ENCODE peak calls at places on chromosomes 2 and 18, in ten cellular contexts. D, S, T, G, B, W, L, E, K and V are unnamed samples. For H3K36me3, the result is how much of the 10 kb centered on the place peaks cover.

GRCh38 chr18:72762505-72763122 is 105.2 kb downstream of the NETO1 start:
- DNase-seq in T (peak), D (no peak), K (no peak), L (no peak), E (no peak), W (no peak), G (peak), S (peak), B (peak), V (peak)

GRCh38 chr2:190600293-190601103 is 48.4 kb upstream of the NAB1 start:
- DNase-seq in G (no peak), K (peak), S (no peak), L (no peak), W (no peak), T (no peak), E (no peak), D (no peak), B (no peak), V (no peak)

GRCh38 chr2:21289994-21290393 is 166.2 kb downstream of the TDRD15 start:
- DNase-seq in T (no peak), G (no peak), W (no peak), B (peak), E (no peak), S (no peak), L (no peak), K (no peak), D (no peak), V (no peak)

GRCh38 chr2:39516347-39517101 is 79.4 kb upstream of the MAP4K3 start:
- DNase-seq in B (peak), W (no peak), G (no peak), S (no peak), L (peak), E (peak), K (no peak), D (no peak), T (peak), V (no peak)

GRCh38 chr2:159484537-159484936 is 131.8 kb downstream of the BAZ2B start:
- DNase-seq in T (no peak), L (no peak), K (no peak), E (no peak), B (no peak), G (no peak), D (no peak), W (no peak), S (no peak), V (no peak)

GRCh38 chr2:100178864-100179263 is 36.5 kb upstream of the AFF3 start:
- DNase-seq in W (no peak), S (no peak), E (no peak), D (no peak), L (no peak), B (no peak), G (peak), T (no peak), K (peak), V (no peak)

GRCh38 chr18:74381621-74382350 is 66.1 kb downstream of the C18orf63 start:
- DNase-seq in D (no peak), S (no peak), W (no peak), E (no peak), L (no peak), K (peak), T (no peak), B (no peak), G (no peak), V (no peak)

GRCh38 chr2:96157649-96158553 is 12.7 kb upstream of the DUSP2 start:
- DNase-seq in D (no peak), T (no peak), W (peak), S (no peak), E (peak), K (no peak), B (no peak), G (peak), L (no peak), V (no peak)

GRCh38 chr2:774436-774835 is 97.2 kb upstream of the TMEM18 start:
- DNase-seq in B (peak), S (no peak), G (no peak), K (peak), E (no peak), T (no peak), L (no peak), D (no peak), W (no peak), V (no peak)

GRCh38 chr2:131039908-131040660 is 53.2 kb downstream of the FAM168B start:
- DNase-seq in E (peak), T (no peak), B (no peak), L (no peak), G (no peak), S (no peak), K (no peak), W (peak), D (no peak), V (no peak)

GRCh38 chr18:10010611-10011015 is 96.8 kb downstream of the VAPA start:
- DNase-seq in S (no peak), K (no peak), D (no peak), E (peak), T (peak), W (no peak), L (peak), B (no peak), G (no peak), V (no peak)

GRCh38 chr2:120133572-120134244 is 89.5 kb downstream of the TMEM185B start:
- DNase-seq in B (no peak), W (no peak), E (no peak), L (no peak), S (no peak), D (no peak), K (no peak), G (no peak), T (peak), V (no peak)

GRCh38 chr2:38945372-38945771 is 55.7 kb downstream of the ARHGEF33 start:
- DNase-seq in T (no peak), K (no peak), B (no peak), G (no peak), E (no peak), L (no peak), S (no peak), W (no peak), D (no peak), V (no peak)

GRCh38 chr18:25057491-25058050 is 294.4 kb downstream of the ZNF521 start:
- DNase-seq in G (no peak), L (no peak), K (no peak), W (no peak), E (no peak), B (no peak), T (no peak), S (no peak), D (no peak), V (no peak)

GRCh38 chr2:241728627-241729026 is 5.8 kb upstream of the D2HGDH start:
- DNase-seq in S (no peak), E (no peak), D (no peak), B (no peak), T (peak), G (peak), K (no peak), W (peak), L (no peak), V (no peak)

GRCh38 chr2:130756041-130756720 is 841 bp downstream of the AMER3 start:
- DNase-seq in K (peak), W (peak), D (no peak), T (no peak), B (peak), S (no peak), L (no peak), G (peak), E (no peak), V (no peak)

GRCh38 chr2:174771631-174772491 is 7.6 kb upstream of the CHRNA1 start:
- DNase-seq in B (peak), L (peak), G (peak), S (peak), D (no peak), K (peak), E (peak), T (peak), W (peak), V (no peak)

GRCh38 chr18:28287146-28287545 is 110.2 kb upstream of the CDH2 start:
- DNase-seq in E (no peak), B (peak), W (no peak), T (no peak), S (no peak), K (no peak), L (no peak), G (no peak), D (no peak), V (no peak)

GRCh38 chr18:58381676-58382411 is 247.0 kb downstream of the ALPK2 start:
- DNase-seq in L (no peak), W (no peak), E (no peak), B (no peak), D (no peak), T (no peak), G (no peak), K (peak), S (no peak), V (no peak)

GRCh38 chr2:50650398-50650810 is 381.5 kb downstream of the NRXN1 start:
- DNase-seq in W (no peak), L (no peak), T (no peak), S (no peak), D (no peak), K (no peak), G (no peak), B (no peak), E (no peak), V (no peak)

GRCh38 chr2:129721841-129722240 is 257.6 kb upstream of the RAB6C start:
- DNase-seq in D (no peak), T (no peak), W (peak), L (no peak), B (peak), E (no peak), S (no peak), K (no peak), G (no peak), V (no peak)

GRCh38 chr2:11633923-11634478 is 36.0 kb downstream of the NTSR2 start:
- DNase-seq in W (peak), T (no peak), E (peak), K (no peak), S (no peak), L (no peak), D (no peak), B (no peak), G (no peak), V (no peak)

GRCh38 chr2:11629851-11630250 is 40.1 kb downstream of the NTSR2 start:
- DNase-seq in K (no peak), B (no peak), E (no peak), T (no peak), G (no peak), W (no peak), L (no peak), S (no peak), D (no peak), V (no peak)

GRCh38 chr2:11629215-11629614 is 40.8 kb downstream of the NTSR2 start:
- DNase-seq in B (no peak), G (no peak), E (no peak), D (no peak), S (no peak), K (no peak), W (no peak), T (no peak), L (no peak), V (no peak)

GRCh38 chr2:11630855-11631254 is 39.1 kb downstream of the NTSR2 start:
- DNase-seq in W (no peak), E (no peak), B (no peak), G (no peak), D (no peak), L (no peak), T (no peak), S (no peak), K (no peak), V (no peak)

GRCh38 chr2:11631462-11631861 is 38.5 kb downstream of the NTSR2 start:
- DNase-seq in L (no peak), T (no peak), E (no peak), G (no peak), K (no peak), B (no peak), W (no peak), S (no peak), D (no peak), V (no peak)
- TF ChIP-seq POLR2AphosphoS5 in L (no peak), T (no peak), E (no peak), G (no peak), K (no peak), B (no peak), W (no peak), S (no peak), D (no peak), V (no peak)

DNA sequence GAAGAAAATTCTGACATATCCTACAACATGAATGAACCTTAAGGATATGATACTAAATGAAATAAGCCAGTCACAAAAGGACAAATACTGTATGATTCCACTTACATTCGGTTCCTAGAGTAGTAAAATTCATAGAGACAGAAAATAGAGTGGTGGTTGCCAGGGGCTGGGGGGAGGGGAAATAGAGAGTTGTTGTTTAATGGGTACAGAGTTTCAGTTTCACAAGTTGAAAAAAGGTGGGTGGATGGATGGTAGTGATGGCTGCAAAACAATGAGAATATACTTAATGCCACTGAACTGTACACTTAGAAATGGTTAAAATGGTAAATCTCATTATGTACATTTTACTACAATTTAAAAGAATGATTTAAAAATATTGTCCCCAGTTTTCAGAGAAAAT is 53.3 kb upstream of the NFU1 start:
- DNase-seq in D (no peak), E (no peak), G (no peak), L (no peak), K (no peak), T (no peak), S (no peak), B (no peak), W (no peak), V (no peak)
- H3K36me3 ChIP-seq in D (under half), E (under half), G (under half), L (half or more), K (under half), T (under half), S (under half), B (under half), W (half or more), V (under half)

GRCh38 chr2:74174909-74175308 is 3.8 kb downstream of the MOB1A start:
- DNase-seq in G (no peak), K (no peak), L (no peak), S (no peak), T (no peak), B (no peak), E (no peak), D (no peak), W (no peak), V (no peak)

GRCh38 chr2:74181739-74182138 is 3.1 kb upstream of the MOB1A start:
- DNase-seq in E (peak), S (no peak), L (no peak), B (no peak), D (no peak), G (peak), T (no peak), W (peak), K (no peak), V (no peak)

GRCh38 chr2:74177697-74178096 is 982 bp downstream of the MOB1A start:
- DNase-seq in G (no peak), S (no peak), K (no peak), E (no peak), T (no peak), W (no peak), L (no peak), D (no peak), B (no peak), V (no peak)

GRCh38 chr2:74178211-74179062 is at the start of gene MOB1A:
- DNase-seq in B (peak), G (peak), S (peak), L (peak), D (peak), T (peak), W (peak), K (peak), E (peak), V (peak)

DNA sequence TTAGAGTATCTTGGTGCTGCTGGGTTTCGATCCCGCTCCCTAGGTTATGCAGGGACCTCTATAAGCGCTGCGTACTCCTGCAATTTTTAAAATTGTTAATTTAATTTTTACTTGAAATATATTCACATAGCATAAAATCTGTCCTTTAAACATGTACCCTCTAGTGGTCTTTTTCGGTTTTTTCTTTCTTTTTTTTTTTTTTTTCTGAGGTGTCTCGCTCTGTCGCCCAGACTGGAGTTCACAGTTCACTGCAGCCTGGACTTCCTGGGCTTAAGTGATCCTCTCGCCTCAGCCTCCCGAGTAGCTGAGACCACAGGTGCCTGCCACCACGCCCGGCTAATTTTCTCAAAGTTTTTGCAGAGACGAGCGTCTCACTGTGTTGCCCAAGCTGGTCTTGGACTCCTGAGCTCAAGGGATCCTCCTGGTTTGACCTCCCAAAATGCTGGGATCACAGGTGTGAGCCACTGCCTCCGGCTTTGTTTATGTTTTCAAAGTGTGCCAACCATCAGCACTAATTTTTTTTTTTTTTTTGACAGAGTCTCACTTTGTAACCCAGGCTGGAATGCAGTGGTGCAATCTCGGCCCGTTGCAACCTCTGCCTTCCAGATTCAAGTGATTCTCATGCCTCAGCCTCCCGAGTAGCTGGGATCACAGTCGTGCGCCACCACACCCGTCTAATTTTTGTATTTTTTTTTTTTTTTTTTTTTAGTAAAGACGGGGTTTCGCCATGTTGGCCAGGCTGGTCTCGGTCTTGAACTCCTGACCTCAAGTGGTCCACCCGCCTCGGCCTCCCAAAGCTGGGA is 585 bp upstream of the MOB1A start:
- DNase-seq in L (no peak), T (no peak), B (no peak), D (no peak), E (no peak), S (no peak), G (no peak), K (no peak), W (peak), V (no peak)
- TF ChIP-seq POLR2AphosphoS5 in L (no peak), T (no peak), B (no peak), D (no peak), E (no peak), S (peak), G (peak), K (no peak), W (no peak), V (no peak)

DNA sequence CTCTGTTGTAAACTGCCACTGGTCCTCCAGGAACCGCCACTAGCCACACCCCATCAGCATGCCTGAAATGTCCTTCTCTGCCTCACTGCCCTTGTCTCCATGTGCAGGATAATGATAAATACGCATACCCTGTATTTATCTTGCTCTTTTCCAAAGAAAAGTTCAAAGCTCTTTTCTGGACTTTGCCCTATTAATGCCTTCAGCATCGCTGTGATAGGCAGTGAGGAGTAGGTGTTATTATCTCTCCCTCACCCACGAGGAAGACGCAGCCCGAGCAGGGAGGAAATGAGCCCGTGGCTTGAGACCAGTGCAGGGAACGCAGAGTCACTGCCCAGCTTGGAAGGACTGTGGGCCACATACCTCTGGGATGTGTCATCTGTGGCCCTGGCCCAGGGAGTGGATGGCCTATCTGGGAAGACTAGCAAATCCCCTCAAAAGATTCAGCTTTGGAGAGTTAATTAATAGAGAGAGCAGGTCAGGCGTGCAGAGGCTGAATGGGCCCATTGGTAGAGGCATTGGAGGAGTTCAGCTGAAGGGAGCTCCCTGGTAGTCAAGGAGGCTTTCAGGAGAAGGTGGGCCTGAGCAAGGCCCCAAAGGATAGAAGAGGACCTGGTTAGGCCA is 39.5 kb upstream of the MCFD2 start:
- DNase-seq in E (peak), S (no peak), B (no peak), L (peak), D (peak), T (peak), K (no peak), G (no peak), W (no peak), V (no peak)
- H3K36me3 ChIP-seq in E (half or more), S (under half), B (under half), L (half or more), D (under half), T (under half), K (half or more), G (under half), W (half or more), V (under half)

GRCh38 chr18:13362617-13363016 is 144.1 kb downstream of the LDLRAD4 start:
- DNase-seq in B (no peak), E (no peak), W (no peak), T (no peak), K (no peak), S (no peak), L (no peak), D (no peak), G (no peak), V (no peak)

GRCh38 chr18:13361422-13361821 is 142.9 kb downstream of the LDLRAD4 start:
- DNase-seq in D (no peak), W (no peak), B (no peak), K (peak), L (no peak), T (no peak), G (no peak), S (no peak), E (no peak), V (no peak)

GRCh38 chr18:13364721-13365205 is 146.2 kb downstream of the LDLRAD4 start:
- DNase-seq in B (no peak), T (no peak), K (peak), D (no peak), S (no peak), E (no peak), W (no peak), G (no peak), L (no peak), V (no peak)

GRCh38 chr18:13359195-13359594 is 140.6 kb downstream of the LDLRAD4 start:
- DNase-seq in D (no peak), B (no peak), G (no peak), S (no peak), W (no peak), E (no peak), K (no peak), T (no peak), L (no peak), V (no peak)

DNA sequence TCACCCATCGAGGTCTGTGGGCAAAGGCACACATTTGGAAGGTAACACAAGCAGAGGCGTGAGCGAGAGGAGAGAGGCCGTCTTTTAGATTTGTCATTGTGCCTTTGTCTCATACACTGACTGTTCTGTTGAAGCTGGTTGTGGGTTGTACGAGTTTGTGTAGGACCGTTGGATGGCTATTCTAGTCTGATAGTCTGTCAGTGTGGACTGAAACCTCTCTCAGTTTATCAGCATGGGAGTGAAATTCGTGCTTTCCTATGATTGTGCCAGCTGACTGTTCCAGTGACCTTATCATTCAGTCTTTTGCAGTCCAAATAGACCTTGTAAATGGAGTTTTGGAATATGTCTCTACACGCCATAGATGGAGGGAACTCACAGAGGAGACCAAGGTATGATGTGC is 143.5 kb downstream of the LDLRAD4 start:
- DNase-seq in K (no peak), G (no peak), S (no peak), D (no peak), L (no peak), W (no peak), E (no peak), B (no peak), T (no peak), V (no peak)
- TF ChIP-seq POLR2AphosphoS5 in K (no peak), G (no peak), S (no peak), D (no peak), L (no peak), W (no peak), E (no peak), B (no peak), T (no peak), V (no peak)

GRCh38 chr18:79872423-79872822 is 74.7 kb downstream of the KCNG2 start:
- DNase-seq in E (no peak), W (peak), T (no peak), L (no peak), K (no peak), D (no peak), S (no peak), B (no peak), G (no peak), V (no peak)
- H3K36me3 ChIP-seq in E (under half), W (under half), T (under half), L (under half), K (under half), D (under half), S (under half), B (under half), G (under half), V (under half)